ENCODE peak calls at places on chromosomes 6 and 20, in seven cellular contexts. T, F, R, E, X, W and Q are unnamed samples.

GRCh38 chr6:87737948-87738347 is 35.9 kb upstream of the AKIRIN2 start:
- DNase-seq in T (no peak), F (no peak), R (no peak), E (no peak), X (no peak), W (no peak), Q (no peak)

GRCh38 chr6:108876929-108877775 is 28.9 kb downstream of the ARMC2 start:
- DNase-seq in T (no peak), F (no peak), R (no peak), E (peak), X (peak), W (peak), Q (no peak)

GRCh38 chr20:57061058-57061900 is 205.2 kb downstream of the BMP7 start:
- DNase-seq in T (no peak), F (peak), R (peak), E (no peak), X (peak), W (peak), Q (peak)

GRCh38 chr6:45545416-45545815 is 167.7 kb upstream of the SUPT3H start:
- DNase-seq in T (no peak), F (no peak), R (no peak), E (no peak), X (no peak), W (no peak), Q (no peak)

GRCh38 chr20:25361287-25361683 is 29.4 kb downstream of the ABHD12 start:
- DNase-seq in T (no peak), F (no peak), R (no peak), E (no peak), X (peak), W (peak), Q (no peak)

GRCh38 chr6:169225131-169225576 is 28.5 kb downstream of the THBS2 start:
- DNase-seq in T (no peak), F (no peak), R (no peak), E (peak), X (no peak), W (no peak), Q (no peak)

GRCh38 chr20:1017677-1018076 is 15.6 kb upstream of the RSPO4 start:
- DNase-seq in T (no peak), F (no peak), R (no peak), E (no peak), X (no peak), W (no peak), Q (no peak)

GRCh38 chr6:14502551-14502950 is 385.0 kb downstream of the CD83 start:
- DNase-seq in T (no peak), F (no peak), R (no peak), E (no peak), X (peak), W (peak), Q (no peak)

GRCh38 chr6:166621114-166621540 is 5.9 kb downstream of the RPS6KA2 start:
- DNase-seq in T (no peak), F (no peak), R (no peak), E (no peak), X (no peak), W (no peak), Q (peak)

GRCh38 chr20:32534661-32535240 is 50.4 kb downstream of the NOL4L start:
- DNase-seq in T (no peak), F (no peak), R (no peak), E (no peak), X (no peak), W (no peak), Q (peak)

GRCh38 chr6:40887079-40887822 is 151.8 kb downstream of the UNC5CL start:
- DNase-seq in T (no peak), F (no peak), R (no peak), E (no peak), X (no peak), W (no peak), Q (no peak)

GRCh38 chr6:131139599-131139998 is 4.3 kb downstream of the AKAP7 start:
- DNase-seq in T (no peak), F (no peak), R (no peak), E (no peak), X (no peak), W (no peak), Q (no peak)

GRCh38 chr6:55772730-55773129 is 102.7 kb downstream of the BMP5 start:
- DNase-seq in T (no peak), F (no peak), R (no peak), E (no peak), X (no peak), W (no peak), Q (no peak)

GRCh38 chr6:142028527-142028926 is 104.2 kb upstream of the GJE1 start:
- DNase-seq in T (no peak), F (no peak), R (no peak), E (no peak), X (no peak), W (no peak), Q (no peak)

GRCh38 chr20:53950031-53950430 is 120.4 kb downstream of the BCAS1 start:
- DNase-seq in T (no peak), F (no peak), R (no peak), E (no peak), X (peak), W (no peak), Q (no peak)

GRCh38 chr20:23456416-23456815 is 3.7 kb upstream of the CST11 start:
- DNase-seq in T (no peak), F (no peak), R (no peak), E (no peak), X (no peak), W (no peak), Q (no peak)

GRCh38 chr6:34544776-34545471 is 11.2 kb downstream of the SPDEF start:
- DNase-seq in T (no peak), F (no peak), R (no peak), E (no peak), X (peak), W (no peak), Q (no peak)

GRCh38 chr20:60262967-60263603 is 304.9 kb downstream of the CDH26 start:
- DNase-seq in T (no peak), F (peak), R (peak), E (peak), X (no peak), W (peak), Q (peak)

GRCh38 chr6:71478834-71479541 is 190.4 kb downstream of the OGFRL1 start:
- DNase-seq in T (no peak), F (peak), R (peak), E (no peak), X (peak), W (peak), Q (no peak)

GRCh38 chr6:163585932-163586437 is 171.5 kb downstream of the QKI start:
- DNase-seq in T (no peak), F (no peak), R (no peak), E (peak), X (peak), W (peak), Q (no peak)

GRCh38 chr20:32289661-32290431 is 12.4 kb downstream of the KIF3B start:
- DNase-seq in T (no peak), F (no peak), R (no peak), E (no peak), X (no peak), W (no peak), Q (no peak)

GRCh38 chr20:15992564-15992963 is 580.7 kb downstream of the KIF16B start:
- DNase-seq in T (no peak), F (no peak), R (no peak), E (no peak), X (no peak), W (peak), Q (no peak)

GRCh38 chr6:118705799-118706481 is 54.5 kb upstream of the CEP85L start:
- DNase-seq in T (no peak), F (no peak), R (peak), E (peak), X (peak), W (peak), Q (peak)

GRCh38 chr6:52013035-52013434 is 74.4 kb downstream of the PKHD1 start:
- DNase-seq in T (no peak), F (no peak), R (no peak), E (no peak), X (no peak), W (no peak), Q (no peak)

GRCh38 chr6:151387581-151387980 is 3.8 kb downstream of the ZBTB2 start:
- DNase-seq in T (no peak), F (no peak), R (no peak), E (no peak), X (peak), W (peak), Q (no peak)

GRCh38 chr20:50521709-50522674 is 11.8 kb downstream of the PTPN1 start:
- DNase-seq in T (no peak), F (no peak), R (no peak), E (no peak), X (no peak), W (no peak), Q (no peak)

GRCh38 chr6:5763871-5764270 is 242.9 kb downstream of the NRN1 start:
- DNase-seq in T (no peak), F (no peak), R (no peak), E (no peak), X (peak), W (no peak), Q (no peak)

GRCh38 chr6:36838896-36839818 is at the start of gene CPNE5:
- DNase-seq in T (no peak), F (peak), R (peak), E (no peak), X (no peak), W (no peak), Q (no peak)

GRCh38 chr20:45235995-45236394 is 14.8 kb downstream of the SEMG2 start:
- DNase-seq in T (no peak), F (peak), R (peak), E (no peak), X (no peak), W (no peak), Q (peak)

GRCh38 chr6:47438481-47439347 is 38.9 kb upstream of the CD2AP start:
- DNase-seq in T (no peak), F (no peak), R (no peak), E (peak), X (no peak), W (no peak), Q (no peak)

GRCh38 chr6:116385911-116386310 is 15.2 kb downstream of the DSE start:
- DNase-seq in T (no peak), F (no peak), R (no peak), E (no peak), X (peak), W (peak), Q (no peak)

GRCh38 chr6:100685747-100686146 is 195.4 kb downstream of the ASCC3 start:
- DNase-seq in T (no peak), F (no peak), R (no peak), E (no peak), X (no peak), W (no peak), Q (no peak)

GRCh38 chr20:373171-373890 is 7.2 kb upstream of the TRIB3 start:
- DNase-seq in T (no peak), F (peak), R (peak), E (peak), X (peak), W (peak), Q (peak)

GRCh38 chr6:5036309-5036708 is 32.5 kb upstream of the RPP40 start:
- DNase-seq in T (no peak), F (peak), R (peak), E (peak), X (peak), W (peak), Q (peak)

GRCh38 chr6:36758516-36759176 is 61.0 kb downstream of the RAB44 start:
- DNase-seq in T (no peak), F (no peak), R (peak), E (no peak), X (no peak), W (no peak), Q (peak)